ENCODE peak calls at places on chromosome 19, in five cellular contexts. M is lower lobe of right lung, B is HS-27A, G is aorta, C is mesenchymal stem cell. R is an unnamed sample.

GRCh38 chr19:54952591-54953344 is 5.4 kb upstream of the NLRP7 start:
- DNase-seq in M (peak), B (no peak), G (no peak), C (no peak), R (peak)

GRCh38 chr19:35143818-35144217 is 763 bp downstream of the FXYD7 start:
- DNase-seq in M (no peak), B (no peak), G (no peak), C (no peak), R (no peak)

GRCh38 chr19:54084410-54084809 is 3.2 kb upstream of the TARM1 start:
- DNase-seq in M (no peak), B (no peak), G (no peak), C (no peak), R (no peak)

GRCh38 chr19:16301999-16302694 is 22.5 kb upstream of the KLF2 start:
- DNase-seq in M (no peak), B (no peak), G (no peak), C (no peak), R (no peak)

GRCh38 chr19:57914517-57914916 is 1.9 kb downstream of the ZNF417 start:
- DNase-seq in M (no peak), B (no peak), G (no peak), C (no peak), R (no peak)

GRCh38 chr19:20271215-20271926 is 104.4 kb downstream of the ZNF486 start:
- DNase-seq in M (no peak), B (no peak), G (no peak), C (no peak), R (no peak)

GRCh38 chr19:10061717-10062310 is 24.3 kb upstream of the SHFL start:
- DNase-seq in M (no peak), B (no peak), G (no peak), C (no peak), R (peak)

GRCh38 chr19:16285769-16286564 is 38.7 kb upstream of the KLF2 start:
- DNase-seq in M (peak), B (no peak), G (peak), C (no peak), R (no peak)

GRCh38 chr19:18014197-18014596 is 6.2 kb downstream of the ARRDC2 start:
- DNase-seq in M (no peak), B (no peak), G (no peak), C (no peak), R (no peak)

GRCh38 chr19:37362733-37363132 is 8.2 kb upstream of the ZNF527 start:
- DNase-seq in M (no peak), B (no peak), G (no peak), C (no peak), R (no peak)

GRCh38 chr19:45717983-45718650 is 12.6 kb downstream of the FBXO46 start:
- DNase-seq in M (no peak), B (no peak), G (no peak), C (peak), R (peak)

GRCh38 chr19:2424686-2425621 is 2.4 kb downstream of the TIMM13 start:
- DNase-seq in M (no peak), B (no peak), G (peak), C (peak), R (peak)

GRCh38 chr19:42201489-42202289 is 15.8 kb downstream of the DEDD2 start:
- DNase-seq in M (peak), B (no peak), G (peak), C (no peak), R (no peak)

GRCh38 chr19:48963371-48964204 is 1.5 kb upstream of the FTL start:
- DNase-seq in M (peak), B (no peak), G (peak), C (peak), R (peak)

GRCh38 chr19:41364546-41365391 is 820 bp upstream of the B9D2 start:
- DNase-seq in M (no peak), B (no peak), G (no peak), C (no peak), R (peak)

GRCh38 chr19:37999309-38000213 is 92.6 kb downstream of the SIPA1L3 start:
- DNase-seq in M (no peak), B (peak), G (no peak), C (peak), R (peak)

GRCh38 chr19:13764101-13764807 is at the start of gene MRI1:
- DNase-seq in M (peak), B (no peak), G (peak), C (peak), R (peak)

GRCh38 chr19:869245-870177 is 10.0 kb downstream of the CFD start:
- DNase-seq in M (no peak), B (peak), G (peak), C (peak), R (peak)

GRCh38 chr19:658916-659839 is 3.8 kb downstream of the RNF126 start:
- DNase-seq in M (no peak), B (no peak), G (no peak), C (no peak), R (peak)

GRCh38 chr19:45824531-45825262 is 9.6 kb upstream of the RSPH6A start:
- DNase-seq in M (no peak), B (no peak), G (no peak), C (no peak), R (no peak)

GRCh38 chr19:15181394-15181793 is 19.4 kb downstream of the NOTCH3 start:
- DNase-seq in M (no peak), B (no peak), G (no peak), C (no peak), R (no peak)

GRCh38 chr19:53037101-53038097 is 7.1 kb upstream of the ERVV-2 start:
- DNase-seq in M (peak), B (no peak), G (no peak), C (no peak), R (peak)

GRCh38 chr19:33668968-33669367 is 47.2 kb downstream of the CHST8 start:
- DNase-seq in M (no peak), B (no peak), G (peak), C (no peak), R (no peak)

GRCh38 chr19:36962346-36962745 is 46.2 kb downstream of the ZNF568 start:
- DNase-seq in M (no peak), B (no peak), G (no peak), C (no peak), R (no peak)

GRCh38 chr19:45098521-45099464 is 5.8 kb downstream of the PPP1R37 start:
- DNase-seq in M (no peak), B (no peak), G (no peak), C (no peak), R (peak)

GRCh38 chr19:41137056-41137455 is 22.8 kb downstream of the CYP2F1 start:
- DNase-seq in M (no peak), B (no peak), G (no peak), C (no peak), R (no peak)

GRCh38 chr19:34502582-34503545 is 21.3 kb downstream of the WTIP start:
- DNase-seq in M (no peak), B (no peak), G (no peak), C (peak), R (no peak)

GRCh38 chr19:38209671-38210457 is 14.2 kb downstream of the DPF1 start:
- DNase-seq in M (peak), B (no peak), G (peak), C (peak), R (peak)

GRCh38 chr19:55210120-55210493 is 806 bp upstream of the PTPRH start:
- DNase-seq in M (no peak), B (peak), G (no peak), C (peak), R (peak)

GRCh38 chr19:16883518-16883917 is 5.3 kb upstream of the F2RL3 start:
- DNase-seq in M (no peak), B (no peak), G (no peak), C (no peak), R (no peak)

GRCh38 chr19:18507021-18507726 is 14.7 kb downstream of the ELL start:
- DNase-seq in M (no peak), B (no peak), G (no peak), C (no peak), R (peak)

GRCh38 chr19:9828551-9829063 is 889 bp downstream of the UBL5 start:
- DNase-seq in M (no peak), B (no peak), G (no peak), C (no peak), R (no peak)

GRCh38 chr19:46021531-46022041 is 1.3 kb downstream of the PGLYRP1 start:
- DNase-seq in M (no peak), B (no peak), G (no peak), C (no peak), R (no peak)

GRCh38 chr19:40237791-40238190 is 11.3 kb upstream of the CCNP start:
- DNase-seq in M (peak), B (no peak), G (no peak), C (no peak), R (no peak)

GRCh38 chr19:18629166-18630088 is 7.4 kb upstream of the KLHL26 start:
- DNase-seq in M (no peak), B (no peak), G (no peak), C (no peak), R (peak)

GRCh38 chr19:50893047-50893737 is 18.0 kb downstream of the KLK4 start:
- DNase-seq in M (no peak), B (no peak), G (no peak), C (no peak), R (no peak)

GRCh38 chr19:13024126-13024957 is 29.1 kb downstream of the NFIX start:
- DNase-seq in M (peak), B (no peak), G (no peak), C (peak), R (no peak)

GRCh38 chr19:29245221-29245620 is 32.3 kb upstream of the UQCRFS1 start:
- DNase-seq in M (no peak), B (no peak), G (no peak), C (no peak), R (no peak)